ENCODE peak calls at places on chromosomes 11 and 22, in ten cellular contexts. G is GM06990; E is coronary artery; A is dorsolateral prefrontal cortex; W is naive thymus-derived CD4-positive, alpha-beta T cell; L is adrenal gland; B is left ventricle myocardium inferior; Q is neuronal stem cell; T is spleen; J is CD8-positive, alpha-beta memory T cell. C is an unnamed sample.

GRCh38 chr11:130583866-130584265 is 135.4 kb downstream of the ADAMTS15 start:
- DNase-seq in G (no peak), E (no peak), A (no peak), W (no peak), L (no peak), B (no peak), Q (no peak), T (no peak), J (no peak), C (no peak)

GRCh38 chr11:12285106-12285505 is 92.3 kb upstream of the PARVA start:
- DNase-seq in G (no peak), E (no peak), A (no peak), W (no peak), L (peak; percentile 15), B (no peak), Q (no peak), T (no peak), J (no peak), C (peak; percentile 98)

GRCh38 chr11:94276943-94277342 is 27.4 kb upstream of the IZUMO1R start:
- DNase-seq in G (no peak), E (no peak), A (no peak), W (no peak), L (no peak), B (no peak), Q (no peak), T (no peak), J (no peak), C (no peak)

GRCh38 chr22:46149493-46149997 is 781 bp upstream of the PPARA start:
- DNase-seq in G (no peak), E (peak; percentile 87), A (peak; percentile 62), W (peak; percentile 25), L (peak; percentile 74), B (peak; percentile 70), Q (peak; percentile 48), T (peak; percentile 89), J (peak; percentile 44), C (no peak)

GRCh38 chr11:115422013-115422697 is 82.1 kb downstream of the CADM1 start:
- DNase-seq in G (no peak), E (no peak), A (no peak), W (no peak), L (no peak), B (no peak), Q (no peak), T (no peak), J (no peak), C (no peak)

GRCh38 chr11:83951521-83951920 is 665.4 kb upstream of the CCDC90B start:
- DNase-seq in G (no peak), E (no peak), A (no peak), W (no peak), L (no peak), B (no peak), Q (no peak), T (no peak), J (no peak), C (no peak)

GRCh38 chr11:1267441-1268100 is 41.9 kb downstream of the TOLLIP start:
- DNase-seq in G (no peak), E (no peak), A (no peak), W (no peak), L (no peak), B (no peak), Q (no peak), T (peak; percentile 25), J (no peak), C (no peak)

GRCh38 chr11:112318661-112319060 is 58.0 kb upstream of the PLET1 start:
- DNase-seq in G (no peak), E (no peak), A (no peak), W (no peak), L (no peak), B (no peak), Q (no peak), T (no peak), J (no peak), C (peak; percentile 59)

GRCh38 chr22:47597041-47597440 is 834.6 kb downstream of the TBC1D22A start:
- DNase-seq in G (no peak), E (no peak), A (no peak), W (no peak), L (no peak), B (no peak), Q (no peak), T (no peak), J (no peak), C (no peak)

GRCh38 chr22:28128827-28129226 is 209.8 kb upstream of the PITPNB start:
- DNase-seq in G (no peak), E (no peak), A (no peak), W (no peak), L (no peak), B (no peak), Q (no peak), T (no peak), J (no peak), C (no peak)

GRCh38 chr22:46813816-46814597 is 51.6 kb downstream of the TBC1D22A start:
- DNase-seq in G (no peak), E (peak; percentile 70), A (no peak), W (no peak), L (peak; percentile 52), B (no peak), Q (no peak), T (no peak), J (no peak), C (peak; percentile 83)

GRCh38 chr22:23175817-23176644 is 4.3 kb upstream of the BCR start:
- DNase-seq in G (no peak), E (no peak), A (no peak), W (no peak), L (no peak), B (no peak), Q (no peak), T (no peak), J (no peak), C (no peak)

GRCh38 chr11:117071344-117071787 is 26.9 kb downstream of the SIK3 start:
- DNase-seq in G (no peak), E (no peak), A (no peak), W (no peak), L (peak; percentile 89), B (no peak), Q (no peak), T (no peak), J (no peak), C (no peak)

DNA sequence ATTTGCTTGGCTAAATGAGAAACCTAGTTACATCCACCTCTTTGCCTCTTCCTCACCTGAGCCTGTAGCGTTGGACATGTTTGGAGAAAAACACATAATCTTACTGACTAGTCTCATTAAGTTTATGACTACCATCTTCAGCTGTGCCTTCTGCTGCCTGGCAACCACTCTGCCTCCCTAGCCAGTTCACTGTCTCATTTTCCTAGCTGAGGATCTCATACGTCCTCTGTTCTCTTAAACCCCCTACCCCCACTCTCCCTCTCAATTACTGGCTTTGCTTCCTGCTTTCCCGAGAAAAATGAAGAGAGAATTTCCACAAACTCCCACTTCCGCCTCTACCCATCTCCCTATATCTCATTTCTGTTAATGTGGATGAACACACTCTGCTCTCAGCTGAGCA is 239.3 kb upstream of the POU2AF2 start:
- DNase-seq in G (no peak), E (no peak), A (no peak), W (no peak), L (no peak), B (no peak), Q (no peak), T (no peak), J (no peak), C (no peak)
- H3K4me3 ChIP-seq in G (no peak overlapping the region), E (no peak overlapping the region), A (no peak overlapping the region), W (no peak overlapping the region), L (no peak overlapping the region), B (no peak overlapping the region), Q (no peak overlapping the region), T (no peak overlapping the region), J (no peak overlapping the region), C (no peak overlapping the region)

DNA sequence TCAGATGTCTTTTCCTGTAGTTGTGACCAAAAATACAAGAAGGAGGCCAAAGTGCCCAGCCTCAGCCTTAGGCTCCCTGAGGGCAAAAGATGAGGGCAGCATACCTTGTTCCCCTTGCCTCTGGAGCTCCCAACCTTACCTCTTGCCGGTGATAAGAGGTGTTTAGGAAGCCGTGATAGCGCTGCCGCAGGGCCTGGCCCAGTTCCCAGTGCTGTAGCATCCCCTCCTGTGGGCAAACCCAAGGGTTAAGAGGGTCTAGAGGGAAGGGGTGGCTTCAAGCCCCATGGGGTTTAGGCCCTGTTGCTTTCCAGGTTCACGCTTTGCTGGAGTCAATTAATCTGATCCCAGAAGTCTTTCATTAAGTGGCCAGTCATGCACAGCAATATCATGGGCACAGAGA is 1.1 kb downstream of the ACP2 start:
- DNase-seq in G (no peak), E (no peak), A (no peak), W (no peak), L (no peak), B (no peak), Q (no peak), T (no peak), J (no peak), C (no peak)
- H3K4me3 ChIP-seq in G (peak overlapping the region; percentile 88), E (peak overlapping the region; percentile 88), A (peak overlapping the region; percentile 68), W (peak overlapping the region; percentile 93), L (no peak overlapping the region), B (peak overlapping the region; percentile 83), Q (peak overlapping the region; percentile 61), T (peak overlapping the region; percentile 89), J (peak overlapping the region; percentile 86), C (no peak overlapping the region)

DNA sequence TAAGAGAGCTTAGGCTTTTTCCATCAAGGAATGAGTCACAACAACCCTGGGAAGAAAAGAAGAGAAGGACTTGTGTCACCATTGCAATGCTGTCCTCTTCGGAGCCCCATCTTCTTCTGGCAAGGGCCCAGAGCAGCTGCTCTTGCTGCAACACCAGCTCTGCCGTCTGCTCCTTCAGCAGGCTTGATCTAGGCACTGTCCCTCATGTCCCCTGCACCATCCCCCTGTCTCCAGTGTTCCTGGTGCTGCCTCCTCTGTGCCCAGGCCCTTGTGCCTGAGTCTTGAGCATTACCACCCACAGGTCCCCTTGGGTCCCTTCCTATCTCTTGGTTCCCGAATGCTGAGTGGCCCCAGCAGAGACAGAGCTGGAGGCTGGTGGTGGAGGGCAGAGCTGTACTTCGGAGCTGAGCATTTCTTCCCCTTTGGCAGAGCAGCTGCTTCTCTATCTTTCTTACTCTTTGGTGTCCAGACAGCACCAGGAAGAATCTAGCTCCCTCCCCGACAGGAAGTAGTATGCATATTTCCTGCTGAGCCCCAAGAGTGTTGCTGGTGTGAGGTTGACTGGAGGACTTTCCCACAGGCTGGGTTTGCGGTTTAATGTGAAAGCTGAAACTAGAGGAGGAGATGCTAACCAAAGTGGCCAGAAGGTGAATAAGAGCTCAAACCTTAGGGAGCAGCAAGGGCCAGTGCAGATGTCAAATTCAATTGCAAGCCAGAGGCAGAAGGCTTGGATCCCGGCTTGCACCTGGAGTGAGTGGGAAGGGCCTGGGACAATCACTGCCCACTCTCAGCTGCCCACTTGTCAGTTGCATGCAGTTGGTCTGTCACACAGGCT is 27.8 kb downstream of the WEE1 start:
- DNase-seq in G (peak; percentile 88), E (no peak), A (no peak), W (no peak), L (no peak), B (no peak), Q (no peak), T (peak; percentile 75), J (peak; percentile 52), C (peak; percentile 34)
- H3K4me3 ChIP-seq in G (peak overlapping the region; percentile 67), E (no peak overlapping the region), A (no peak overlapping the region), W (peak overlapping the region; percentile 30), L (no peak overlapping the region), B (no peak overlapping the region), Q (no peak overlapping the region), T (peak overlapping the region; percentile 61), J (peak overlapping the region; percentile 47), C (no peak overlapping the region)

DNA sequence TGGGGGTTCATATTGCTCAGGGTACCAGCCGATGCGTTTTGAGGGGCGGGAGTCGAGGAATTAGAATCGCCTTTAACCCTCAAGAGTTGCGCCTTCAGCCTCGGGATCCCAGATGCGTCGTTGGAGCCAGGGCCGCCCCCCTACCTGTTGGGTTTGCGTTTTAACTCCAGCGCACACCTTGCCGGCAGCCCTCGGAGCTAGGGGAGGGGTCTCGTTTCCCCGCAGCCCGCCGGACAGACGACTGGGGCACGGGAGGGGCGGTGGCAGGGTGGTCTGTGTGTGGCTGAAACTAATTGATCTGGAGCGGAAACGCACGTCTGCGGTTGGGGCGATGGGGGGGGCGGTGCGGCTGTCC is 3.4 kb upstream of the CCND1 start:
- DNase-seq in G (no peak), E (peak; percentile 73), A (no peak), W (no peak), L (no peak), B (no peak), Q (no peak), T (peak; percentile 67), J (no peak), C (no peak)
- H3K4me3 ChIP-seq in G (no peak overlapping the region), E (peak overlapping the region; percentile 83), A (peak overlapping the region; percentile 71), W (no peak overlapping the region), L (no peak overlapping the region), B (peak overlapping the region; percentile 96), Q (no peak overlapping the region), T (peak overlapping the region; percentile 66), J (no peak overlapping the region), C (no peak overlapping the region)